ENCODE peak calls at places on chromosome 2, in seven cellular contexts. P is stomach, C is H1, H is GM12878, B is HepG2, L is transverse colon, R is K562. A is an unnamed sample.

GRCh38 chr2:193462411-193462810 is 1267.7 kb upstream of the TMEFF2 start:
- DNase-seq in P (no peak), C (no peak), H (no peak), B (no peak), L (no peak), R (no peak), A (no peak)

GRCh38 chr2:26273501-26273900 is 28.8 kb downstream of the HADHB start:
- DNase-seq in P (no peak), C (no peak), H (no peak), B (peak; percentile 16), L (no peak), R (no peak), A (no peak)

GRCh38 chr2:101841679-101842327 is 144.3 kb downstream of the MAP4K4 start:
- DNase-seq in P (no peak), C (no peak), H (no peak), B (no peak), L (no peak), R (no peak), A (no peak)

GRCh38 chr2:175844169-175844568 is 157.9 kb downstream of the LNPK start:
- DNase-seq in P (no peak), C (no peak), H (no peak), B (no peak), L (no peak), R (no peak), A (no peak)

GRCh38 chr2:215435261-215435808 is 533 bp downstream of the FN1 start:
- DNase-seq in P (peak; percentile 26), C (no peak), H (no peak), B (no peak), L (peak; percentile 12), R (peak; percentile 28), A (peak; percentile 76)

GRCh38 chr2:179805001-179805400 is 56.4 kb downstream of the ZNF385B start:
- DNase-seq in P (no peak), C (no peak), H (no peak), B (no peak), L (no peak), R (no peak), A (no peak)

GRCh38 chr2:208142925-208143799 is 2.8 kb downstream of the CRYGB start:
- DNase-seq in P (no peak), C (no peak), H (no peak), B (peak; percentile 93), L (no peak), R (no peak), A (no peak)

GRCh38 chr2:72562451-72563153 is 263.2 kb downstream of the EXOC6B start:
- DNase-seq in P (no peak), C (no peak), H (no peak), B (no peak), L (no peak), R (no peak), A (no peak)

GRCh38 chr2:30398488-30398887 is 48.6 kb upstream of the LCLAT1 start:
- DNase-seq in P (no peak), C (no peak), H (no peak), B (no peak), L (no peak), R (no peak), A (no peak)

GRCh38 chr2:187547353-187547979 is 6.8 kb downstream of the TFPI start:
- DNase-seq in P (no peak), C (no peak), H (no peak), B (no peak), L (peak; percentile 32), R (peak; percentile 71), A (peak; percentile 67)

GRCh38 chr2:138421315-138421970 is 80.1 kb upstream of the SPOPL start:
- DNase-seq in P (no peak), C (no peak), H (no peak), B (peak; percentile 85), L (no peak), R (no peak), A (no peak)

GRCh38 chr2:42095923-42096408 is 48.1 kb downstream of the PKDCC start:
- DNase-seq in P (peak; percentile 90), C (no peak), H (no peak), B (peak; percentile 81), L (peak; percentile 86), R (peak; percentile 40), A (no peak)

GRCh38 chr2:98463081-98463481 is 18.4 kb downstream of the INPP4A start:
- DNase-seq in P (no peak), C (no peak), H (no peak), B (no peak), L (peak; percentile 49), R (no peak), A (no peak)

GRCh38 chr2:214801068-214801467 is 8.4 kb downstream of the BARD1 start:
- DNase-seq in P (no peak), C (no peak), H (no peak), B (no peak), L (no peak), R (no peak), A (no peak)

GRCh38 chr2:154425999-154426398 is 272.5 kb upstream of the KCNJ3 start:
- DNase-seq in P (peak; percentile 67), C (no peak), H (no peak), B (no peak), L (no peak), R (no peak), A (peak; percentile 20)

GRCh38 chr2:10120938-10121574 is 1.5 kb upstream of the RRM2 start:
- DNase-seq in P (no peak), C (no peak), H (no peak), B (peak; percentile 72), L (peak; percentile 32), R (no peak), A (no peak)

GRCh38 chr2:41722668-41723369 is 325.0 kb upstream of the PKDCC start:
- DNase-seq in P (no peak), C (no peak), H (no peak), B (no peak), L (no peak), R (no peak), A (no peak)

GRCh38 chr2:147460140-147460539 is 384.7 kb upstream of the ACVR2A start:
- DNase-seq in P (no peak), C (no peak), H (no peak), B (no peak), L (no peak), R (no peak), A (no peak)

GRCh38 chr2:233487748-233488345 is 78.7 kb downstream of the USP40 start:
- DNase-seq in P (no peak), C (no peak), H (no peak), B (no peak), L (no peak), R (no peak), A (no peak)

GRCh38 chr2:233489143-233489542 is 77.4 kb downstream of the USP40 start:
- DNase-seq in P (no peak), C (no peak), H (no peak), B (no peak), L (no peak), R (no peak), A (peak; percentile 10)

GRCh38 chr2:233486778-233487552 is 79.6 kb downstream of the USP40 start:
- DNase-seq in P (no peak), C (no peak), H (no peak), B (peak; percentile 57), L (no peak), R (no peak), A (peak; percentile 53)

GRCh38 chr2:233485726-233486125 is 80.9 kb downstream of the USP40 start:
- DNase-seq in P (no peak), C (no peak), H (no peak), B (no peak), L (no peak), R (no peak), A (no peak)

GRCh38 chr2:233486357-233486756 is 80.2 kb downstream of the USP40 start:
- DNase-seq in P (no peak), C (no peak), H (no peak), B (no peak), L (no peak), R (no peak), A (no peak)
- TF ChIP-seq POLR2AphosphoS5 in P (no peak), C (no peak), H (no peak), B (no peak), L (no peak), R (no peak), A (no peak)

DNA sequence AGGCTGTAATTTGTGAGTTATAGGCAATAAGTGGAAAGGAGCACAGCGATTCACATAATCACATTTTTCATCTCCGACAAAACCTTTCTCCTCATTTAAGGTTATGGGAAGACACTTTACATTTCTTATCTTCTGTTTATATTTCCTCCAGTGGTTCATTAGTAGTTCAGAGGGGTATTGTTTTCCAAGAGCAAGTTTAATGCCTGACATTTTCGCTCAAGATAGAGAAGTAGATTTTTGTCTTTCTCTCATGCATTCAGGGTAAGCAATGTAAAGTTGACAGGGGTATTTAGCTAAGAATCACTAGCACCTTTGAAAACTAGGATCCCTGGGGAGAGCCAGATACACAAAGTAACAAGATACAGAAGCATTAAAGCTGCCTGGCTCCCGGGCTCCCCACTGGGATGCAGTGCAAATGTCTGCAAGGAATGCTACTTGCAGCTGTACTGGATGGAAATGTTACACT is 141.0 kb upstream of the NOSTRIN start:
- DNase-seq in P (no peak), C (peak; percentile 33), H (no peak), B (no peak), L (no peak), R (no peak), A (no peak)
- TF ChIP-seq EP300 in P (no peak), C (no peak), H (no peak), B (no peak), L (no peak), R (no peak), A (no peak)

DNA sequence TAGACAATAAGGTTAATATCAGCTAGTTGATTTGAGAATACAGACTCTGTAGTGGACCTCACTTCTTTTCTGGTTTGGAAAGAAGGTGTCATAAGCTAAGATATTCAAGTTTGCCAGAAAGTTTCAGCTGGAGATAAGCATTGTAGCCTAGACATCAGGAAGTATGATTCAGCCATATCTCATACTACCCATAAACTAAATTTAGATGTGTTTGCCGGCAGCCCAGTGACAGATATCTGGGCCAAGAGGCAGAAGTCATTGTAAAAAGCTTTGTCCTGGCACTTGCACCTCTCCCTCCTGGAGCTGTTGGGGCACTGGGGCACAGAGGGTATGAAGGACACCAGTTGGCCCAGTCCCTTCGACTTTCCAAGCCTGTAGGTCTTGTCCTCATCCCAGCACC is 128.0 kb downstream of the EPHA4 start:
- DNase-seq in P (no peak), C (no peak), H (no peak), B (no peak), L (peak; percentile 17), R (no peak), A (no peak)
- TF ChIP-seq POLR2AphosphoS5 in P (no peak), C (no peak), H (no peak), B (no peak), L (no peak), R (no peak), A (no peak)

DNA sequence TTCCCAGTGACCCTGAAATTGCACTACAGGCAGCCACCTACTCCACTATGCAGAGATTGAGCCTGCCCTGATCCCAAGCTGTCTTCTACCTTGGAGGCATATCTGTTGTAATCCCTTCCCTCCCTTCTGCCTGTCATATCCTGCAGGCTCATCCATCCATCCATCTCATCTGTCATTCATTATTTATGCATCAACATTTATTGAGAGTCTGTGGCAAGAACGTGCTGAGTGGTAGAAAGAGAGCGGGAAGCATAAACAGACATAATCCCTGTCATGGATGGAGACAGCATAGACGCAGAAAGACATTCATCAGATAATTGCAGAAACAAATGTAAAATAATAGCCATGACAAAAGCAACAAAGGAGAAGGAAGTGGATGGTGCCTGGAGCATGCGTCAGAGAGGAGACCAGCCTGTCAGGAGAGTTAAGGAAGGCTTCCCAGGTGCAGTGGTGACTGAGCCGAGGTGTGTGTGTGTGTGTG is 110.7 kb upstream of the STPG4 start:
- DNase-seq in P (no peak), C (no peak), H (no peak), B (no peak), L (no peak), R (no peak), A (no peak)
- TF ChIP-seq EP300 in P (no peak), C (no peak), H (no peak), B (no peak), L (no peak), R (no peak), A (no peak)

GRCh38 chr2:66840321-66841014 is 405.5 kb downstream of the MEIS1 start:
- DNase-seq in P (no peak), C (no peak), H (no peak), B (no peak), L (no peak), R (no peak), A (no peak)
- TF ChIP-seq POLR2AphosphoS5 in P (peak; percentile 38), C (no peak), H (no peak), B (no peak), L (peak; percentile 12), R (no peak), A (no peak)